ENCODE peak calls at places on chromosome 13, in ten cellular contexts. O is activated B cell treated with CpG ODN at 0.5 μM for 24 hours; L is head of caudate nucleus; M is pancreas; B is putamen; E is NCI-H510A treated with DMSO at 0.1 percent for 48 hours; N is stimulated activated CD4-positive, alpha-beta T cell treated with anti-CD3 and anti-CD28 coated beads, TNF-alpha, amount 100 ng/mL, for 48 hours; W is stromal cell of bone marrow; H is GM12865; D is T-cell. C is an unnamed sample.

GRCh38 chr13:22220186-22221160 is 549.6 kb downstream of the FGF9 start:
- DNase-seq in L (no peak), N (no peak), D (no peak), O (no peak), B (no peak), E (no peak), M (no peak), H (no peak), W (no peak), C (no peak)

GRCh38 chr13:80399340-80400163 is 58.6 kb upstream of the SPRY2 start:
- DNase-seq in B (no peak), L (no peak), D (no peak), M (no peak), E (no peak), O (peak), W (no peak), N (no peak), H (peak), C (no peak)

GRCh38 chr13:79966502-79966901 is 374.4 kb downstream of the SPRY2 start:
- DNase-seq in B (no peak), W (peak), L (no peak), E (no peak), N (no peak), D (no peak), H (no peak), O (no peak), M (no peak), C (no peak)

GRCh38 chr13:113941571-113942191 is 32.2 kb downstream of the C13orf46 start:
- DNase-seq in N (no peak), O (no peak), L (no peak), W (no peak), M (no peak), B (no peak), D (no peak), E (peak), H (no peak), C (no peak)

GRCh38 chr13:98563071-98563470 is 13.8 kb downstream of the STK24 start:
- DNase-seq in L (no peak), W (no peak), O (no peak), D (peak), N (no peak), B (no peak), H (peak), E (no peak), M (no peak), C (peak)

GRCh38 chr13:80630685-80631121 is 289.8 kb upstream of the SPRY2 start:
- DNase-seq in E (no peak), W (peak), M (no peak), L (no peak), H (no peak), N (no peak), O (no peak), D (no peak), B (no peak), C (no peak)

GRCh38 chr13:89925107-89925506 is 1422.4 kb upstream of the MIR17HG start:
- DNase-seq in M (no peak), H (peak), W (no peak), N (no peak), L (no peak), O (no peak), B (no peak), E (peak), D (no peak), C (no peak)

GRCh38 chr13:28820099-28821051 is at the start of gene MTUS2:
- DNase-seq in M (peak), O (no peak), L (peak), E (peak), H (peak), N (peak), B (peak), D (no peak), W (no peak), C (no peak)

GRCh38 chr13:62933809-62934208 is 1518.2 kb upstream of the PCDH20 start:
- DNase-seq in N (no peak), D (no peak), W (no peak), L (no peak), O (no peak), M (no peak), B (no peak), E (no peak), H (no peak), C (no peak)

GRCh38 chr13:110635405-110636002 is 20.2 kb downstream of the NAXD start:
- DNase-seq in E (no peak), D (no peak), N (no peak), L (no peak), M (no peak), B (no peak), O (no peak), W (no peak), H (no peak), C (no peak)

GRCh38 chr13:110187501-110188161 is 119.3 kb downstream of the COL4A1 start:
- DNase-seq in D (no peak), W (peak), B (no peak), N (no peak), E (no peak), M (peak), O (no peak), L (no peak), H (no peak), C (no peak)

GRCh38 chr13:72757792-72758535 is 23.7 kb downstream of the DIS3 start:
- DNase-seq in D (no peak), L (no peak), N (no peak), H (no peak), M (no peak), E (no peak), O (no peak), W (no peak), B (no peak), C (no peak)

GRCh38 chr13:37023871-37024270 is 23.3 kb downstream of the EXOSC8 start:
- DNase-seq in H (no peak), N (no peak), B (no peak), L (no peak), W (no peak), M (no peak), O (no peak), D (no peak), E (no peak), C (no peak)

GRCh38 chr13:45503658-45504057 is 38.9 kb downstream of the COG3 start:
- DNase-seq in N (no peak), B (no peak), M (no peak), O (no peak), D (no peak), W (no peak), H (no peak), E (no peak), L (no peak), C (no peak)

GRCh38 chr13:99642841-99643240 is 141.6 kb downstream of the TM9SF2 start:
- DNase-seq in N (no peak), D (no peak), H (no peak), M (no peak), B (no peak), E (no peak), L (no peak), O (no peak), W (no peak), C (no peak)

GRCh38 chr13:74465279-74465678 is 331.1 kb upstream of the KLF12 start:
- DNase-seq in L (no peak), M (no peak), N (no peak), E (no peak), H (no peak), W (no peak), D (no peak), B (no peak), O (no peak), C (no peak)

C was measured in effector CD4-positive, alpha-beta T cell.